ENCODE peak calls at places on chromosomes 4 and X, in four cellular contexts. N is stimulated activated CD8-positive, alpha-beta memory T cell treated with anti-CD3 and anti-CD28 coated beads, Interleukin-15, amount 100 ng/mL, for 1 hour; E is ovary; R is activated T-helper 1 cell treated with Interleukin-2 at 50 U/mL for 16 hours. C is an unnamed sample.
A peak's percentile ranks its signal among the peaks of the same experiment; 100 is the strongest.

GRCh38 chr4:118738999-118739690 is 54.0 kb downstream of the METTL14 start:
- DNase-seq in N (no peak), E (no peak), R (no peak), C (no peak)

GRCh38 chr4:113645288-113645687 is 116.2 kb downstream of the CAMK2D start:
- DNase-seq in N (no peak), E (no peak), R (no peak), C (no peak)

GRCh38 chrX:72105436-72105835 is 26.3 kb downstream of the RTL5 start:
- DNase-seq in N (no peak), E (no peak), R (peak; percentile 32), C (no peak)

GRCh38 chrX:153407736-153408135 is 3.5 kb upstream of the ZFP92 start:
- DNase-seq in N (no peak), E (no peak), R (no peak), C (no peak)

GRCh38 chr4:147513051-147513450 is 32.2 kb downstream of the EDNRA start:
- DNase-seq in N (no peak), E (no peak), R (no peak), C (no peak)

GRCh38 chr4:26878729-26879415 is 18.2 kb downstream of the STIM2 start:
- DNase-seq in N (no peak), E (no peak), R (no peak), C (no peak)

GRCh38 chr4:11496313-11496956 is 67.7 kb upstream of the HS3ST1 start:
- DNase-seq in N (no peak), E (no peak), R (no peak), C (no peak)

GRCh38 chr4:8113611-8114343 is 44.8 kb downstream of the ABLIM2 start:
- DNase-seq in N (no peak), E (no peak), R (no peak), C (no peak)

GRCh38 chr4:56619160-56619559 is 61.9 kb downstream of the HOPX start:
- DNase-seq in N (no peak), E (no peak), R (no peak), C (no peak)

GRCh38 chrX:34653811-34654210 is 3.3 kb downstream of the TMEM47 start:
- DNase-seq in N (no peak), E (no peak), R (no peak), C (no peak)

GRCh38 chr4:48405924-48406323 is 64.6 kb downstream of the SLAIN2 start:
- DNase-seq in N (no peak), E (no peak), R (no peak), C (no peak)

GRCh38 chr4:150063128-150063527 is 15.1 kb upstream of the DCLK2 start:
- DNase-seq in N (no peak), E (no peak), R (no peak), C (no peak)

GRCh38 chrX:116194649-116195048 is 24.1 kb downstream of the AGTR2 start:
- DNase-seq in N (no peak), E (no peak), R (no peak), C (no peak)